ENCODE peak calls at places on chromosomes 5 and 9, in six cellular contexts. One of them, this sample, is unnamed.

GRCh38 chr5:130116431-130116830 is 212.2 kb downstream of the CHSY3 start:
- DNase-seq in upper lobe of right lung: no peak
- DNase-seq in tibial nerve: no peak
- DNase-seq in uterus: peak
- DNase-seq in IMR-90: no peak
- DNase-seq in cardiac muscle cell: no peak
- DNase-seq in this sample: no peak

GRCh38 chr9:134776080-134776796 is 104.4 kb upstream of the FCN2 start:
- DNase-seq in upper lobe of right lung: no peak
- DNase-seq in tibial nerve: no peak
- DNase-seq in uterus: no peak
- DNase-seq in IMR-90: peak
- DNase-seq in cardiac muscle cell: no peak
- DNase-seq in this sample: no peak

GRCh38 chr5:3886521-3887461 is 291.2 kb downstream of the IRX1 start:
- DNase-seq in upper lobe of right lung: no peak
- DNase-seq in tibial nerve: no peak
- DNase-seq in uterus: no peak
- DNase-seq in IMR-90: no peak
- DNase-seq in cardiac muscle cell: peak
- DNase-seq in this sample: no peak

GRCh38 chr9:95268681-95269080 is 48.8 kb downstream of the FANCC start:
- DNase-seq in upper lobe of right lung: no peak
- DNase-seq in tibial nerve: no peak
- DNase-seq in uterus: no peak
- DNase-seq in IMR-90: peak
- DNase-seq in cardiac muscle cell: peak
- DNase-seq in this sample: no peak

GRCh38 chr5:151092750-151093149 is 11.9 kb upstream of the TNIP1 start:
- DNase-seq in upper lobe of right lung: no peak
- DNase-seq in tibial nerve: no peak
- DNase-seq in uterus: no peak
- DNase-seq in IMR-90: peak
- DNase-seq in cardiac muscle cell: no peak
- DNase-seq in this sample: no peak

GRCh38 chr5:143186623-143187022 is 216.9 kb downstream of the NR3C1 start:
- DNase-seq in upper lobe of right lung: no peak
- DNase-seq in tibial nerve: no peak
- DNase-seq in uterus: no peak
- DNase-seq in IMR-90: no peak
- DNase-seq in cardiac muscle cell: no peak
- DNase-seq in this sample: no peak

GRCh38 chr5:128537306-128537998 is 593 bp downstream of the FBN2 start:
- DNase-seq in upper lobe of right lung: peak
- DNase-seq in tibial nerve: no peak
- DNase-seq in uterus: peak
- DNase-seq in IMR-90: peak
- DNase-seq in cardiac muscle cell: no peak
- DNase-seq in this sample: no peak

GRCh38 chr9:114989600-114990410 is 59.4 kb upstream of the TNFSF8 start:
- DNase-seq in upper lobe of right lung: no peak
- DNase-seq in tibial nerve: no peak
- DNase-seq in uterus: no peak
- DNase-seq in IMR-90: no peak
- DNase-seq in cardiac muscle cell: no peak
- DNase-seq in this sample: no peak

GRCh38 chr9:89445801-89446228 is 52.1 kb downstream of the SEMA4D start:
- DNase-seq in upper lobe of right lung: no peak
- DNase-seq in tibial nerve: no peak
- DNase-seq in uterus: no peak
- DNase-seq in IMR-90: no peak
- DNase-seq in cardiac muscle cell: no peak
- DNase-seq in this sample: no peak

GRCh38 chr5:68216737-68217231 is 1.2 kb downstream of the PIK3R1 start:
- DNase-seq in upper lobe of right lung: no peak
- DNase-seq in tibial nerve: no peak
- DNase-seq in uterus: no peak
- DNase-seq in IMR-90: peak
- DNase-seq in cardiac muscle cell: no peak
- DNase-seq in this sample: no peak

GRCh38 chr9:125529589-125530515 is 177.2 kb downstream of the MAPKAP1 start:
- DNase-seq in upper lobe of right lung: no peak
- DNase-seq in tibial nerve: no peak
- DNase-seq in uterus: no peak
- DNase-seq in IMR-90: no peak
- DNase-seq in cardiac muscle cell: no peak
- DNase-seq in this sample: no peak

GRCh38 chr5:78893959-78894676 is 91.0 kb downstream of the ARSB start:
- DNase-seq in upper lobe of right lung: no peak
- DNase-seq in tibial nerve: no peak
- DNase-seq in uterus: no peak
- DNase-seq in IMR-90: peak
- DNase-seq in cardiac muscle cell: no peak
- DNase-seq in this sample: no peak

GRCh38 chr9:123338710-123339665 is 17.0 kb upstream of the CRB2 start:
- DNase-seq in upper lobe of right lung: peak
- DNase-seq in tibial nerve: no peak
- DNase-seq in uterus: no peak
- DNase-seq in IMR-90: no peak
- DNase-seq in cardiac muscle cell: no peak
- DNase-seq in this sample: no peak
- H3K4me3 ChIP-seq in upper lobe of right lung: peak
- H3K4me3 ChIP-seq in tibial nerve: no peak
- H3K4me3 ChIP-seq in uterus: no peak
- H3K4me3 ChIP-seq in IMR-90: no peak
- H3K4me3 ChIP-seq in cardiac muscle cell: no peak
- H3K4me3 ChIP-seq in this sample: peak

DNA sequence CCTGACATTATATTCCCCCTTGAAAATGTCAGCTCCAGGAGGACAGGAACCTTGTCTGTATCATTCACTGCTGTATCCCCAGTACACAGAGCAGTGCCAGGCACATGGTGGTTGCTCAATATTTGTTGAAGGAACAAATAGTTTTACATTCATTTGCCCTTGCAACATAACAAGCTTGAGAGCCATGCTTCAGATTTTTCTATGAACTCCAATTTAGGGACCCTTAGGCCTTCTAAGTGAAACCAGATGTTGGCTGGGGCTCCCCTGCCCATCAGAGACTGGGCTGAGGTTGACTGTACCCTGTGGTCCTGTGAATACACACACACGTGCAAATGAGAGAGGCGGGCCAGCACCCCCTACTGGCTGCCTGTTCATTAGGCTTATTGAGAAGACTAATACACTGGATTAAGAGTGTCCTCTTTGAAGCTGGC is 214.9 kb upstream of the WWC1 start:
- DNase-seq in upper lobe of right lung: no peak
- DNase-seq in tibial nerve: peak
- DNase-seq in uterus: no peak
- DNase-seq in IMR-90: peak
- DNase-seq in cardiac muscle cell: peak
- DNase-seq in this sample: no peak
- TF ChIP-seq CTCF in upper lobe of right lung: peak
- TF ChIP-seq CTCF in tibial nerve: no peak
- TF ChIP-seq CTCF in uterus: no peak
- TF ChIP-seq CTCF in IMR-90: peak
- TF ChIP-seq CTCF in cardiac muscle cell: peak
- TF ChIP-seq CTCF in this sample: peak

DNA sequence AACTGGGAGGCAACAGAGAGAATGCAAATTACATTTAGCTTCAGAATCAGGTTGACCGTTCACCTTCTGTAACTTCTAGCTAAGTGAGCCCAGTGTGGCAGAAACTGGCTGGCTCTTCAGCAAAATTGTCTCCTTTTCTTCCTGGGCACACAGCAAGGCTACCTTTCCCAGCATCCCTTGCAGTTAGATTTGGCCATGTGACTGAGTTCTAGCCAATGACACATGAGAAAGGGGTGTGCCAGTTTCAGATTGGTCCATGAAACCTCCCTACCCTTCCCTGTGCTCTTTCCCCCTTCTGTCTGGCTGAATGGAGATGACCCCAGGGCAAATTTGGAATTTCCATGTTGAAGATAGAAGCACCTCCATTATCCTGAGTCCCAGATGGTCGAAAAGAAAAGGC is 72.5 kb upstream of the SMIM23 start:
- DNase-seq in upper lobe of right lung: no peak
- DNase-seq in tibial nerve: no peak
- DNase-seq in uterus: no peak
- DNase-seq in IMR-90: no peak
- DNase-seq in cardiac muscle cell: no peak
- DNase-seq in this sample: no peak
- H3K27ac ChIP-seq in upper lobe of right lung: no peak
- H3K27ac ChIP-seq in tibial nerve: no peak
- H3K27ac ChIP-seq in uterus: no peak
- H3K27ac ChIP-seq in IMR-90: no peak
- H3K27ac ChIP-seq in cardiac muscle cell: no peak
- H3K27ac ChIP-seq in this sample: no peak

GRCh38 chr5:81881595-81881994 is 90.2 kb upstream of the ATG10 start:
- DNase-seq in upper lobe of right lung: no peak
- DNase-seq in tibial nerve: no peak
- DNase-seq in uterus: no peak
- DNase-seq in IMR-90: no peak
- DNase-seq in cardiac muscle cell: no peak
- DNase-seq in this sample: no peak

GRCh38 chr5:81878333-81878732 is 93.5 kb upstream of the ATG10 start:
- DNase-seq in upper lobe of right lung: no peak
- DNase-seq in tibial nerve: no peak
- DNase-seq in uterus: no peak
- DNase-seq in IMR-90: no peak
- DNase-seq in cardiac muscle cell: no peak
- DNase-seq in this sample: no peak

GRCh38 chr5:81884871-81885270 is 87.0 kb upstream of the ATG10 start:
- DNase-seq in upper lobe of right lung: no peak
- DNase-seq in tibial nerve: no peak
- DNase-seq in uterus: no peak
- DNase-seq in IMR-90: no peak
- DNase-seq in cardiac muscle cell: peak
- DNase-seq in this sample: no peak

DNA sequence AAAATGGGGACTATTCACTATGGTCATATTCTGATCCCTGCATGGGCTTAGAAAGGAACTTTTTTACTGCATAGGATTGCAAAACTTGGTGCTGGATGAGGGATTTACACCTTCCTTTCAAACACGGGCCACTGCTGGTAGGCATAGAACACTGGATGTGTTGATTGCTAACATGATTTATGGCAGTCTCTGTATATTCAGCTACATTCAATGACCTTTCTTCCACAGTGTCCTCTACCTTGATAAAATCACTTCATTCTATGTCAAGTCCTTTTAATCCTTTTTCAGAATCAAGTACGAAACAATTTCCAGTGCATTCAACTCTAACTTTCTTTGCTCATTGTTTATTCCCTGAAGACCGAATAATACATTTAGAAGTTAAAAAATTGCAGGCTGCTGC is 91.9 kb upstream of the ATG10 start:
- DNase-seq in upper lobe of right lung: no peak
- DNase-seq in tibial nerve: no peak
- DNase-seq in uterus: no peak
- DNase-seq in IMR-90: no peak
- DNase-seq in cardiac muscle cell: peak
- DNase-seq in this sample: no peak
- H3K4me3 ChIP-seq in upper lobe of right lung: no peak
- H3K4me3 ChIP-seq in tibial nerve: no peak
- H3K4me3 ChIP-seq in uterus: no peak
- H3K4me3 ChIP-seq in IMR-90: no peak
- H3K4me3 ChIP-seq in cardiac muscle cell: no peak
- H3K4me3 ChIP-seq in this sample: no peak